ENCODE peak calls at places on chromosome 7, in seven cellular contexts. Q, I, G, S, J, T and X are unnamed samples.

GRCh38 chr7:142248166-142249160 is 9.4 kb downstream of the PRSS58 start:
- DNase-seq in Q (no peak), I (no peak), G (no peak), S (no peak), J (no peak), T (no peak), X (no peak)

GRCh38 chr7:113159746-113160339 is 41.5 kb upstream of the SMIM30 start:
- DNase-seq in Q (peak; percentile 8), I (peak; percentile 52), G (no peak), S (no peak), J (peak; percentile 21), T (peak; percentile 19), X (peak; percentile 29)

GRCh38 chr7:94401411-94401810 is 6.7 kb downstream of the COL1A2 start:
- DNase-seq in Q (no peak), I (no peak), G (no peak), S (no peak), J (no peak), T (no peak), X (no peak)

GRCh38 chr7:141362580-141363435 is 188.4 kb upstream of the AGK start:
- DNase-seq in Q (peak; percentile 21), I (no peak), G (no peak), S (no peak), J (no peak), T (no peak), X (no peak)

GRCh38 chr7:111168182-111168581 is 77.3 kb downstream of the LRRN3 start:
- DNase-seq in Q (no peak), I (no peak), G (no peak), S (no peak), J (no peak), T (no peak), X (no peak)

GRCh38 chr7:26784118-26784517 is 80.3 kb downstream of the SKAP2 start:
- DNase-seq in Q (no peak), I (no peak), G (no peak), S (no peak), J (no peak), T (no peak), X (no peak)

GRCh38 chr7:8365499-8366110 is 67.8 kb upstream of the NXPH1 start:
- DNase-seq in Q (no peak), I (no peak), G (no peak), S (no peak), J (no peak), T (no peak), X (no peak)

GRCh38 chr7:4856336-4857056 is 5.3 kb downstream of the PAPOLB start:
- DNase-seq in Q (no peak), I (no peak), G (no peak), S (no peak), J (no peak), T (no peak), X (no peak)

GRCh38 chr7:113128028-113128427 is 9.7 kb upstream of the SMIM30 start:
- DNase-seq in Q (no peak), I (no peak), G (no peak), S (no peak), J (no peak), T (no peak), X (no peak)

GRCh38 chr7:3955026-3955425 is 654.0 kb downstream of the SDK1 start:
- DNase-seq in Q (no peak), I (no peak), G (no peak), S (no peak), J (no peak), T (no peak), X (no peak)

GRCh38 chr7:13851756-13852155 is 137.7 kb downstream of the ETV1 start:
- DNase-seq in Q (no peak), I (no peak), G (no peak), S (no peak), J (no peak), T (no peak), X (no peak)

GRCh38 chr7:130273081-130273699 is 6.5 kb downstream of the CPA2 start:
- DNase-seq in Q (peak; percentile 18), I (peak; percentile 82), G (no peak), S (no peak), J (peak; percentile 34), T (peak; percentile 57), X (peak; percentile 1)

GRCh38 chr7:102916426-102916825 is 3.6 kb downstream of the LRRC17 start:
- DNase-seq in Q (peak; percentile 14), I (no peak), G (no peak), S (no peak), J (no peak), T (no peak), X (no peak)

GRCh38 chr7:22005151-22005550 is 59.5 kb upstream of the CDCA7L start:
- DNase-seq in Q (no peak), I (no peak), G (no peak), S (no peak), J (no peak), T (no peak), X (no peak)

GRCh38 chr7:149430197-149430596 is 30.7 kb downstream of the ZNF777 start:
- DNase-seq in Q (no peak), I (no peak), G (no peak), S (no peak), J (no peak), T (no peak), X (no peak)

GRCh38 chr7:2736411-2736914 is 48.5 kb downstream of the AMZ1 start:
- DNase-seq in Q (no peak), I (no peak), G (peak; percentile 48), S (no peak), J (no peak), T (no peak), X (no peak)

GRCh38 chr7:18177815-18178660 is 150.4 kb upstream of the PRPS1L1 start:
- DNase-seq in Q (peak; percentile 6), I (no peak), G (no peak), S (peak; percentile 51), J (no peak), T (no peak), X (no peak)

GRCh38 chr7:12706900-12707536 is 19.6 kb downstream of the ARL4A start:
- DNase-seq in Q (no peak), I (no peak), G (no peak), S (no peak), J (no peak), T (no peak), X (no peak)

GRCh38 chr7:30937426-30937825 is 25.8 kb downstream of the AQP1 start:
- DNase-seq in Q (no peak), I (no peak), G (no peak), S (no peak), J (no peak), T (no peak), X (no peak)

GRCh38 chr7:110922906-110923305 is 168.0 kb upstream of the LRRN3 start:
- DNase-seq in Q (no peak), I (no peak), G (no peak), S (no peak), J (no peak), T (no peak), X (no peak)

GRCh38 chr7:88789480-88790064 is 6.0 kb downstream of the TEX47 start:
- DNase-seq in Q (no peak), I (no peak), G (no peak), S (no peak), J (no peak), T (no peak), X (no peak)

GRCh38 chr7:36278069-36278766 is 111.4 kb upstream of the ANLN start:
- DNase-seq in Q (no peak), I (no peak), G (peak; percentile 33), S (no peak), J (no peak), T (no peak), X (no peak)
- H3K4me1 ChIP-seq in Q (peaks cover 16% of the 10 kb centered on the region), I (peaks cover 16% of the 10 kb centered on the region), G (peaks cover 39% of the 10 kb centered on the region), S (peaks cover 15% of the 10 kb centered on the region), J (peaks cover 13% of the 10 kb centered on the region), T (peaks cover 71% of the 10 kb centered on the region), X (peaks cover 4% of the 10 kb centered on the region)

GRCh38 chr7:47095906-47096305 is 486.0 kb downstream of the TNS3 start:
- DNase-seq in Q (no peak), I (no peak), G (no peak), S (no peak), J (no peak), T (no peak), X (no peak)
- H3K27ac ChIP-seq in Q (no peak overlapping the region), I (no peak overlapping the region), G (no peak overlapping the region), S (no peak overlapping the region), J (no peak overlapping the region), T (no peak overlapping the region), X (no peak overlapping the region)

DNA sequence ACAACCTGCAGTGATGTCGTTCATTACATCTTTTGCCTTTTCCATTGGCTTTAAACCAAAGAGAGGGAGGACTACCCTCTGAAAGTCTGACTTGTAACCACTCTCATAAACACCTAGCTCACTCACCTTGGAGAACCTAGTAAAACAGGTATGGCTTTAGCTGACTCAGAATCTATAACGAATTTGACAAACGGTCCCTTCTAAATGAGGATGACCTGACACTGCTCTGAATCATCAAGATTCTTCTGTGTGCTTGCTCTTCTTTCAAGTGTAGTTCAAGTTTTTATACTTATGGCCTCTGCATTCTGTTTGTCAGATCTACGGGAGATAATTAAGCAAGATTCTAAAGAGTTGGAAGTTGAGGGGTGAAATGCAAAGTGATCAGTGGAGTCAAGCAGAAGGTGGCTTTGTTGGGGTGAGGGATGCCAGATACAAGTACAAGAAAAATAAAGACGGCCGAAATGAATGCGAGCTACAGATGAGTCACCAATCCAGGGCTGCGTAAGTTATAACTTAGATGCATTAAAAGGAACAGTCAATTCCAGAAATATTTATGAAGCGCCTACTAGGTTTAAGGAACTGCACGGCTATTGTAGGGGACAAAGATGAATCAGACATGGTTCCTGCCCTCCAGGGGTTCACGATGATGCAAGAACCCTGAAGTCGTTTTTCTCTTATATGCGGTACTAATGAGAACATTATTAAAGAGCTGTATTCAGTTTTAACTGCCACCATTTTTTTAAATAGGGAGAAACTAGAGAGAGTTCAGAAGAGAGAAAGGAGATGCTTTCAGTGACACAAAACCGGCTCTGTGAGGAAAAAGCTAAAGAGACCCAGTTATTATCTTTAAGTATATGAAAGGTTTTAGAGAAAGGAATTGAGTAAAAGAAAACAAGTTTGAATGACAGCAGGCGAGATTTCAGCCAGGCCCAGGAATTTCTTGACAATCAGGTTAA is 6.5 kb downstream of the HIPK2 start:
- DNase-seq in Q (no peak), I (no peak), G (no peak), S (no peak), J (no peak), T (no peak), X (no peak)
- H3K4me3 ChIP-seq in Q (no peak overlapping the region), I (no peak overlapping the region), G (no peak overlapping the region), S (no peak overlapping the region), J (no peak overlapping the region), T (no peak overlapping the region), X (no peak overlapping the region)

DNA sequence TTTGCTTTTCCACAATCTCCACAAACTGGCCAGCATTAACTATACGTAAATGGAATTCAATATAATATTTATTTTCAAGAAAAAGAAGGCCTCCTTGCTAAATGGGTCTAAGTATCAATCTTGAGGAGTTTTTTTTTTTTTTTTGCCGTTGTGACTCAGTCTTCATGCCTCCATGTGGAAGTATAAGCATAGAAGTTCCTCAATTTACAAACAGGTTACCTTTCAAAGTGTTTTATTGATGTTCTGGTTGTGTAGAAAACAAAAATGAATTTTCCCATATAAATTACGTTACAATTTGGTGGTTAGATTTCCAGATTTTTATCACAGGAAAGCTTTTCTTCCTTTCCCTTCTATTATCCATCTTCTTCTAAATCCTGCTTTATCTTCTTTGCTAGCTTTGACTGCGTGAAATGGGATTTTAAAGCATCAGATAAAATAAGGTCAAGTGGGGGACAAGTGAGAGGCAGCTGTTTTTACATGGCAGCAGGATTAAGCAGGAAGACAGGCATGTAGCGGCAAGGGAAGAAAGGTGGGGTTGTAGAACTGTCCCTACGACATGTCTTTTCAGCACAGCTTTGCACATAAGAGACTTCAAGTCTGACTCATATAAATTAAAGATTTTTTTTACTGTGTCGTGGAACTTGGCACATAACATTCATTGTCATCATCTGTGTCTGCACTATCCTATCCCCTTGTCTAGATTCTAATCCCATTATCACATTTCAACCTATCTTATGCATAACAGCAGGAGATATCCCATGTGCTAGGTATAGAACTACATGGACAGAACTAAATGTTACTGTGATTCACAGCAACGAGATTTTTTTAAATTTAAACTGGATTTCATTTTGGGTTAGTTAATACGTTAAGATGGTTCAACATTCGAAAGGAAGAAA is 135.3 kb upstream of the FAM3C start:
- DNase-seq in Q (no peak), I (no peak), G (no peak), S (no peak), J (no peak), T (no peak), X (no peak)
- H3K4me1 ChIP-seq in Q (no peaks in the 10 kb centered on the region), I (no peaks in the 10 kb centered on the region), G (no peaks in the 10 kb centered on the region), S (no peaks in the 10 kb centered on the region), J (no peaks in the 10 kb centered on the region), T (no peaks in the 10 kb centered on the region), X (no peaks in the 10 kb centered on the region)